ENCODE peak calls at places on chromosomes 5 and 9, in nine cellular contexts. Q is upper lobe of right lung; H is stimulated activated CD4-positive, alpha-beta T cell treated with anti-CD3 and anti-CD28 coated beads, Interleukin-12 subunit alpha, Interleukin-12 subunit beta, amount 100 ng/mL, for 4 hours; A is NCI-H2081; S is HEK293T; M is activated T-cell treated with anti-CD3 and anti-CD28 coated beads, Interleukin-2, amount 50 U/mL, for 48 hours; Y is pancreas; E is astrocyte of the spinal cord; G is fibroblast of gingiva. C is an unnamed sample.

GRCh38 chr9:128633057-128633456 is 23.6 kb downstream of the DYNC2I2 start:
- DNase-seq in Q (no peak), H (no peak), A (no peak), S (no peak), M (no peak), Y (no peak), E (no peak), G (no peak), C (peak)

GRCh38 chr5:5351288-5352089 is 71.0 kb upstream of the ICE1 start:
- DNase-seq in Q (no peak), H (no peak), A (no peak), S (no peak), M (no peak), Y (no peak), E (peak), G (no peak), C (no peak)

GRCh38 chr5:179212870-179213269 is 132.4 kb downstream of the ADAMTS2 start:
- DNase-seq in Q (no peak), H (no peak), A (no peak), S (no peak), M (peak), Y (no peak), E (no peak), G (no peak), C (no peak)

GRCh38 chr5:178284095-178284675 is 51.6 kb upstream of the PHYKPL start:
- DNase-seq in Q (no peak), H (no peak), A (no peak), S (no peak), M (no peak), Y (no peak), E (peak), G (no peak), C (no peak)

GRCh38 chr5:84433461-84433860 is 48.8 kb upstream of the EDIL3 start:
- DNase-seq in Q (no peak), H (no peak), A (no peak), S (no peak), M (no peak), Y (no peak), E (peak), G (peak), C (no peak)

GRCh38 chr5:43432486-43433365 is 20.5 kb upstream of the CCL28 start:
- DNase-seq in Q (peak), H (no peak), A (peak), S (no peak), M (no peak), Y (peak), E (peak), G (peak), C (peak)

GRCh38 chr5:32753051-32753450 is 41.9 kb downstream of the NPR3 start:
- DNase-seq in Q (no peak), H (no peak), A (no peak), S (no peak), M (no peak), Y (no peak), E (no peak), G (peak), C (no peak)

GRCh38 chr9:105554042-105554441 is 3.9 kb upstream of the FKTN start:
- DNase-seq in Q (no peak), H (no peak), A (no peak), S (no peak), M (no peak), Y (no peak), E (no peak), G (no peak), C (no peak)

GRCh38 chr5:113204525-113205161 is 228.0 kb downstream of the DCP2 start:
- DNase-seq in Q (no peak), H (no peak), A (peak), S (no peak), M (no peak), Y (peak), E (peak), G (peak), C (no peak)

GRCh38 chr9:72294952-72295351 is 70.1 kb downstream of the ZFAND5 start:
- DNase-seq in Q (no peak), H (no peak), A (no peak), S (no peak), M (no peak), Y (peak), E (no peak), G (no peak), C (no peak)

GRCh38 chr9:12604154-12604825 is 88.9 kb upstream of the TYRP1 start:
- DNase-seq in Q (no peak), H (no peak), A (no peak), S (peak), M (no peak), Y (peak), E (peak), G (no peak), C (no peak)

GRCh38 chr5:61280766-61281427 is 51.2 kb upstream of the ZSWIM6 start:
- DNase-seq in Q (peak), H (no peak), A (peak), S (no peak), M (no peak), Y (peak), E (no peak), G (no peak), C (no peak)